ENCODE peak calls at places on chromosomes 3 and 15, in six cellular contexts. D is breast epithelium, N is lower lobe of right lung, S is gastrocnemius medialis, U is RWPE2, E is left lung. Z is an unnamed sample. For H3K4me1 and H3K36me3, the result is how much of the 10 kb centered on the place peaks cover.

GRCh38 chr3:184322731-184323487 is 8.5 kb downstream of the EIF4G1 start:
- DNase-seq in D (no peak), N (no peak), S (peak), U (no peak), E (no peak), Z (no peak)

GRCh38 chr15:101000271-101000681 is 81.1 kb downstream of the LRRK1 start:
- DNase-seq in D (no peak), N (no peak), S (no peak), U (no peak), E (no peak), Z (no peak)

GRCh38 chr3:170734043-170734736 is 135.8 kb downstream of the RPL22L1 start:
- DNase-seq in D (no peak), N (no peak), S (no peak), U (no peak), E (no peak), Z (no peak)

GRCh38 chr15:34038404-34039179 is 412 bp downstream of the AVEN start:
- DNase-seq in D (no peak), N (peak), S (peak), U (no peak), E (peak), Z (peak)

GRCh38 chr3:106728315-106728821 is 648.9 kb upstream of the CCDC54 start:
- DNase-seq in D (no peak), N (no peak), S (no peak), U (no peak), E (no peak), Z (no peak)

GRCh38 chr3:37591130-37591865 is 270.4 kb upstream of the CTDSPL start:
- DNase-seq in D (no peak), N (no peak), S (no peak), U (no peak), E (no peak), Z (peak)

GRCh38 chr3:54771050-54771449 is 156.8 kb downstream of the LRTM1 start:
- DNase-seq in D (no peak), N (no peak), S (no peak), U (no peak), E (no peak), Z (no peak)

GRCh38 chr15:44718927-44719292 is 7.6 kb downstream of the B2M start:
- DNase-seq in D (no peak), N (no peak), S (no peak), U (no peak), E (no peak), Z (no peak)

GRCh38 chr15:78003539-78004008 is 73.9 kb downstream of the TBC1D2B start:
- DNase-seq in D (no peak), N (no peak), S (peak), U (no peak), E (peak), Z (peak)

GRCh38 chr3:65466300-65466988 is 572.3 kb downstream of the MAGI1 start:
- DNase-seq in D (no peak), N (no peak), S (no peak), U (no peak), E (no peak), Z (no peak)

GRCh38 chr15:101539930-101540329 is 50.4 kb upstream of the PCSK6 start:
- DNase-seq in D (no peak), N (no peak), S (no peak), U (no peak), E (no peak), Z (no peak)

GRCh38 chr3:38000242-38000916 is 9.8 kb downstream of the VILL start:
- DNase-seq in D (no peak), N (no peak), S (no peak), U (peak), E (peak), Z (peak)

GRCh38 chr15:31200735-31201151 is 99.2 kb upstream of the TRPM1 start:
- DNase-seq in D (peak), N (peak), S (peak), U (no peak), E (peak), Z (peak)

GRCh38 chr15:60364306-60364924 is 33.4 kb downstream of the ANXA2 start:
- DNase-seq in D (no peak), N (no peak), S (no peak), U (no peak), E (no peak), Z (no peak)

GRCh38 chr3:112637700-112638099 is 3.2 kb downstream of the CCDC80 start:
- DNase-seq in D (no peak), N (no peak), S (no peak), U (no peak), E (no peak), Z (no peak)

GRCh38 chr3:116423945-116424344 is 21.3 kb downstream of the LSAMP start:
- DNase-seq in D (no peak), N (no peak), S (no peak), U (no peak), E (no peak), Z (no peak)

GRCh38 chr3:2921903-2922302 is 188.3 kb downstream of the IL5RA start:
- DNase-seq in D (no peak), N (no peak), S (no peak), U (no peak), E (no peak), Z (no peak)

GRCh38 chr15:88467935-88468528 is 524 bp downstream of the MRPS11 start:
- DNase-seq in D (no peak), N (no peak), S (no peak), U (no peak), E (no peak), Z (no peak)

GRCh38 chr15:23503546-23503945 is 56.5 kb upstream of the GOLGA6L2 start:
- DNase-seq in D (no peak), N (no peak), S (no peak), U (no peak), E (no peak), Z (no peak)

GRCh38 chr3:60674870-60675269 is 576.4 kb downstream of the FHIT start:
- DNase-seq in D (no peak), N (no peak), S (no peak), U (no peak), E (no peak), Z (no peak)

GRCh38 chr3:72161870-72162617 is 377.1 kb upstream of the PROK2 start:
- DNase-seq in D (peak), N (no peak), S (no peak), U (peak), E (no peak), Z (no peak)

GRCh38 chr3:176767385-176767784 is 429.9 kb downstream of the TBL1XR1 start:
- DNase-seq in D (no peak), N (no peak), S (no peak), U (no peak), E (peak), Z (peak)

GRCh38 chr15:57777034-57777433 is 70.5 kb downstream of the POLR2M start:
- DNase-seq in D (no peak), N (no peak), S (no peak), U (no peak), E (no peak), Z (no peak)

GRCh38 chr15:66364944-66365343 is 8.5 kb upstream of the TIPIN start:
- DNase-seq in D (no peak), N (no peak), S (no peak), U (no peak), E (no peak), Z (no peak)

GRCh38 chr3:171772427-171773056 is 37.7 kb downstream of the PLD1 start:
- DNase-seq in D (no peak), N (no peak), S (no peak), U (no peak), E (peak), Z (peak)

GRCh38 chr3:53255360-53255774 is 455 bp downstream of the TKT start:
- DNase-seq in D (no peak), N (peak), S (no peak), U (peak), E (no peak), Z (no peak)

DNA sequence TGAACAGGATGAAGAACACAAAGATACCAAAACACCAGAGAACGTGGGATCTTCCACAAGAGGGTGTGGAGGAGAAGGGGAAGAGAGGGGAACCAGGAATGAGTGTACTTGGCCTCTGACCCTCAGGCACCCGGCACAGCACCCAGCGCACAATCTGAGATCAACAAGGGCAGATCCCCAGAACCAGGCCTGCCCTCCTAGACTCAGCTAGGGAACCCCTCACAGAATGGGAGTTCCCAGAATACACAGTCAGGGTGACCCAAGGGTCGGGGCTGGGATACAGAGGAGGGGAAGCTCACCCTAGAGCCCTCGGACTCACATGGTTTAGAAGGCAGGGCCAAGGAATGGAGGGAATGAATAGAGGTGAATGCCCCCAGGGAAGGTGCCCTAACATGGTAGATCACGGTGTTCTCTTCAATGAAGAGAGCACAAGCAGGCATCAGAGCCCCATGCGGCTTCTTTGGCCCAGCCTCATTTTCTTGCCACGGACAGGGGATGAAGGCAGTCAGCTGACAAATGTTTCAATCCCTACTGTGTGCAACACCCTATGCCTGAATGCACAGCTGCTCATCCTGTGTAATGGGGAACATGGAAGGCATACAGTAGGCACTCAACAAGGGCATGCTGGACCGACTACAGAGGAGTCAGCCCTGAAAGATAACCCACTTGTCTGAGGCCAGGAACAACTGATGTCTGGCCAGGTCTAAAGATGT is 13.1 kb downstream of the BMF start:
- DNase-seq in D (no peak), N (no peak), S (no peak), U (no peak), E (peak), Z (no peak)
- H3K4me1 ChIP-seq in D (under half), N (half or more), S (half or more), U (under half), E (half or more), Z (under half)

GRCh38 chr3:10315101-10315500 is 5.8 kb downstream of the SEC13 start:
- DNase-seq in D (no peak), N (no peak), S (no peak), U (no peak), E (no peak), Z (no peak)
- H3K36me3 ChIP-seq in D (under half), N (half or more), S (under half), U (half or more), E (under half), Z (under half)

GRCh38 chr3:57998366-57999283 is 9.6 kb upstream of the FLNB start:
- DNase-seq in D (no peak), N (no peak), S (no peak), U (no peak), E (no peak), Z (no peak)
- H3K4me1 ChIP-seq in D (under half), N (under half), S (under half), U (under half), E (under half), Z (under half)

DNA sequence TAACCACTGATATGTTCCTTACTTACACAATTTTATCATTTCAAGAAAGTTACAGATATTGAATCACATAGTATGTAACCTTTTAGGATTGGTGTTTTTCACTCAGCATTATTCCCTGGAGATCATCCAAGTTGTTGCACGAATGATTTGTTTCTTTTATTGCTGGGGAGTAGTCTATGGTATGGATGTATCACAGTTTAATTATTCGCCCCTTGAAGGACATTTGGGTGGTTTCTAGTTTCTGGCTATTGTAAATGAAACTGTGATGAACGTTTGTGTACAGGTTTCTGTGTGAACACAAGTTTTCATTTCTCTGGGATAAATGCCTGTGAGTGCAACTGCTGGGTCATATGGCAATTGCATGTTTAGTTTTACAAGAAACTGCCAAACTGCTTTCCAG is 68.8 kb downstream of the NMNAT3 start:
- DNase-seq in D (no peak), N (no peak), S (no peak), U (no peak), E (no peak), Z (no peak)
- H3K36me3 ChIP-seq in D (under half), N (under half), S (under half), U (under half), E (under half), Z (under half)

GRCh38 chr3:18740631-18741583 is 315.8 kb upstream of the SATB1 start:
- DNase-seq in D (no peak), N (no peak), S (no peak), U (no peak), E (peak), Z (no peak)
- H3K4me1 ChIP-seq in D (under half), N (under half), S (under half), U (under half), E (under half), Z (under half)

GRCh38 chr3:167991213-167991612 is 104.5 kb downstream of the GOLIM4 start:
- DNase-seq in D (no peak), N (no peak), S (no peak), U (no peak), E (no peak), Z (no peak)

GRCh38 chr3:167992384-167992783 is 103.3 kb downstream of the GOLIM4 start:
- DNase-seq in D (no peak), N (no peak), S (no peak), U (no peak), E (no peak), Z (no peak)

GRCh38 chr3:168001244-168001643 is 94.5 kb downstream of the GOLIM4 start:
- DNase-seq in D (no peak), N (no peak), S (no peak), U (no peak), E (no peak), Z (no peak)

GRCh38 chr3:167996514-167996913 is 99.2 kb downstream of the GOLIM4 start:
- DNase-seq in D (no peak), N (no peak), S (no peak), U (no peak), E (no peak), Z (no peak)
- H3K36me3 ChIP-seq in D (under half), N (under half), S (under half), U (under half), E (under half), Z (under half)

DNA sequence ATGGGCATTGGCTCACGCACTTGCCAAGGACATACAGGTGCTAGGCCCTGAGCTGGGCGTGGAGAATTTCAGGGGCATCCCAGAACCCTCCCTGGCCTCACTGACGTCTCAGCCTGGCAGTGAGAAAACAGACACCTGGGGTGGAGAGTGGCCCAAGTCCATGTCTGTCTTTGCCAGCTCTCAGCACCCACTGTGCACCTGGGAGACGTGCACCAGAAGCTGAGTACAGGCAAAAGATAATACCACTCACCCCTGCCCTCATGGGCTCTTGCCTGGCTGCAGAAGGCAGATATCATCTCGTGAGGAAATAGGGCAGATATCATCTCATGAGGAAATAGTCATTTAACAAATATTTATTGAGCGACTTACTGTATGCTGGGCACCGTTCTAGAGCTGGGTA is 8.0 kb downstream of the LOXL1 start:
- DNase-seq in D (no peak), N (peak), S (no peak), U (no peak), E (no peak), Z (peak)
- H3K4me1 ChIP-seq in D (under half), N (under half), S (under half), U (under half), E (under half), Z (under half)

GRCh38 chr3:47732143-47732542 is 49.5 kb downstream of the SMARCC1 start:
- DNase-seq in D (no peak), N (no peak), S (no peak), U (no peak), E (no peak), Z (no peak)
- H3K36me3 ChIP-seq in D (under half), N (half or more), S (under half), U (half or more), E (under half), Z (under half)

GRCh38 chr3:45593708-45594601 is 596 bp upstream of the LIMD1 start:
- DNase-seq in D (no peak), N (peak), S (peak), U (peak), E (peak), Z (peak)
- H3K4me1 ChIP-seq in D (under half), N (half or more), S (under half), U (under half), E (half or more), Z (under half)

GRCh38 chr3:193660698-193661400 is 67.8 kb downstream of the OPA1 start:
- DNase-seq in D (no peak), N (no peak), S (no peak), U (no peak), E (no peak), Z (no peak)

GRCh38 chr3:193665370-193665989 is 72.5 kb downstream of the OPA1 start:
- DNase-seq in D (no peak), N (no peak), S (no peak), U (no peak), E (no peak), Z (no peak)

GRCh38 chr3:193656878-193657282 is 63.9 kb downstream of the OPA1 start:
- DNase-seq in D (no peak), N (no peak), S (no peak), U (no peak), E (no peak), Z (no peak)

DNA sequence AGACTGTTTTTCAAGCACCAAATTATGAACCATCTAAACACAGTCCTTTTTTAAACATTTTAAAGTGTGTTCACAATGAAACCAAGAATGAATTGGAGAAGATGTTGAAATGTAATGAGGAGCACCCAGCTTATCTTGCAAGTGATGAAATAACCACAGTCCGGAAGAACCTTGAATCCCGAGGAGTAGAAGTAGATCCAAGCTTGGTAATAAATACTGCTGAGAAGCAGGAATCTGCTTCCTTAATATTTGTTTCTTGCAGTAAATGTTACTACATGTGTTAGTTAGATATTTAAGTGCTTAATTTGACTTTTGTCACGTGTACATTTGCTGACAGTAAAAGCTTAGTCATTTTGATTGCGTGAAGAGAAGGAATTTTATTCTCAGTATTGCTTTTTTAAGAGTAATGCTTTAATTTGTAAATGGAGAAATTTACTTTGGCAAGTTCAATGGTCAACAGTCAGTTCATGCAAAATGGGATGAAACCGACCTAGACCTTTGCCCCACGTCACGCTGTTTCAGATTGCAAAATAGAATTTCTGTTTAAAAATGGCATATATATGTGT is 69.8 kb downstream of the OPA1 start:
- DNase-seq in D (no peak), N (no peak), S (no peak), U (no peak), E (no peak), Z (no peak)
- H3K36me3 ChIP-seq in D (under half), N (half or more), S (under half), U (half or more), E (under half), Z (under half)

Z was measured in aorta.